ENCODE peak calls at places on chromosomes 12 and 14, in six cellular contexts. J is right atrium auricular region, M is fibroblast of the aortic adventitia, S is neural crest cell, D is fibroblast of lung, I is gastrocnemius medialis. K is an unnamed sample.

GRCh38 chr14:101628471-101628966 is 67.2 kb downstream of the DIO3 start:
- DNase-seq in J (peak; percentile 75), M (peak; percentile 61), S (peak; percentile 79), D (peak; percentile 68), I (peak; percentile 41), K (peak; percentile 86)

GRCh38 chr12:10385181-10385613 is 4.6 kb downstream of the KLRK1 start:
- DNase-seq in J (no peak), M (peak; percentile 64), S (no peak), D (peak; percentile 93), I (no peak), K (no peak)

GRCh38 chr14:64244279-64244678 is 49.9 kb downstream of the ESR2 start:
- DNase-seq in J (no peak), M (peak; percentile 53), S (no peak), D (peak; percentile 35), I (no peak), K (no peak)

GRCh38 chr14:49954171-49954631 is 61.3 kb downstream of the ARF6 start:
- DNase-seq in J (no peak), M (peak; percentile 37), S (no peak), D (peak; percentile 15), I (peak; percentile 11), K (no peak)

GRCh38 chr12:104643921-104644669 is 187.3 kb downstream of the CHST11 start:
- DNase-seq in J (no peak), M (no peak), S (no peak), D (no peak), I (no peak), K (no peak)

GRCh38 chr12:109609256-109609821 is 35.7 kb downstream of the MVK start:
- DNase-seq in J (no peak), M (no peak), S (no peak), D (no peak), I (no peak), K (no peak)

GRCh38 chr12:20486233-20486632 is 117.9 kb downstream of the PDE3A start:
- DNase-seq in J (no peak), M (no peak), S (no peak), D (peak; percentile 49), I (no peak), K (no peak)

GRCh38 chr14:100893228-100893601 is 10.3 kb downstream of the RTL1 start:
- DNase-seq in J (no peak), M (no peak), S (no peak), D (no peak), I (no peak), K (no peak)

GRCh38 chr14:49594347-49595089 is 4.2 kb upstream of the LRR1 start:
- DNase-seq in J (no peak), M (peak; percentile 76), S (no peak), D (peak; percentile 74), I (no peak), K (no peak)

DNA sequence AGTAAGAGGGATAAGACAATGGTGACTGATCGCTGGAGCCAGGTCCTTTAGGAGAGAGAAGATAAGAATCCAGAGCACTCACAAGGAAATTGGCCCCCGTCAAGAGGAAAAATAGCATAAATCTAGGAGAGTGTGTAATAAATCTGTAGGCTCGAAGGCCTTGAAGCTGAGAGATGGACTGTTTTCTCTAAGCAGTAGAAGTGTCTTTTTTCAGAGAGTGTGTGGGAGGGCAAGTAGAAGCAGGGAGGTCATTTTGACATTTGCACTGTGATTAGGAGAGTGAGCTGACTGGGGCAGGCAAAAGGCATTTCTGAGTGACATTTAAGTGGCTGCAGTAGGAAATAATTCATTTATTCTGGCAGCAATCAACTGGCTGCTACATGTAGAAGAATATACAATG is 78.0 kb upstream of the DDHD1 start:
- DNase-seq in J (no peak), M (no peak), S (no peak), D (no peak), I (no peak), K (no peak)
- TF ChIP-seq CTCF in J (no peak), M (no peak), S (no peak), D (no peak), I (no peak), K (no peak)

DNA sequence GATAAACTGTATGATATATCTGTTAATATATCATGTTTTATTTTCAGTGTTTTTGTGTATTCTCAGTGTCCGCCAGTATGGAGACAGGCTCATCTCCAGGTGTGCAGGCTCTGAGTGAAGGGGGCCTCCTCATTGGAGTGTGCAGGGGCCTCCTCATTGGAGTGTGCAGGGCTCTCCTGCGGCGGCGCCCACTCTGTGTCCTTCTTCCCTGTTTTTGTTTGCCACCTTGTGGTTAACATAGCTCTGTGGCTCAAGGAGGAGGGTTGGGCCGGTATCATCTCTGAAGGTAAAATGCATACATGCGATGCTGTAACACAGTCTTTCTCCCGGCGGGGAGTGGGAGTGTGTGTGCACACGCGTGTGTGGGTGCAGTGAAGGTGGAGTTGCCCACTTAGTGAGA is 429.5 kb downstream of the ZFP36L1 start:
- DNase-seq in J (no peak), M (no peak), S (peak; percentile 26), D (no peak), I (no peak), K (peak; percentile 33)
- TF ChIP-seq CTCF in J (no peak), M (no peak), S (no peak), D (no peak), I (no peak), K (peak; percentile 9)

GRCh38 chr14:90522585-90523191 is 125.9 kb downstream of the CALM1 start:
- DNase-seq in J (no peak), M (peak; percentile 22), S (no peak), D (no peak), I (peak; percentile 46), K (no peak)

GRCh38 chr14:90521121-90521929 is 124.5 kb downstream of the CALM1 start:
- DNase-seq in J (no peak), M (peak; percentile 13), S (no peak), D (no peak), I (no peak), K (no peak)

GRCh38 chr14:90523544-90523943 is 126.7 kb downstream of the CALM1 start:
- DNase-seq in J (no peak), M (peak; percentile 32), S (no peak), D (peak; percentile 27), I (no peak), K (no peak)

GRCh38 chr14:90521930-90522483 is 125.2 kb downstream of the CALM1 start:
- DNase-seq in J (no peak), M (no peak), S (no peak), D (no peak), I (no peak), K (no peak)

GRCh38 chr14:90523961-90524875 is 127.4 kb downstream of the CALM1 start:
- DNase-seq in J (no peak), M (no peak), S (no peak), D (no peak), I (no peak), K (no peak)
- TF ChIP-seq CTCF in J (no peak), M (no peak), S (no peak), D (no peak), I (no peak), K (no peak)

GRCh38 chr14:103541944-103542544 is 13.0 kb downstream of the TRMT61A start:
- DNase-seq in J (no peak), M (no peak), S (no peak), D (no peak), I (no peak), K (no peak)
- TF ChIP-seq CTCF in J (no peak), M (no peak), S (no peak), D (no peak), I (no peak), K (no peak)

GRCh38 chr12:124772467-124773170 is 91.0 kb downstream of the SCARB1 start:
- DNase-seq in J (no peak), M (peak; percentile 58), S (no peak), D (no peak), I (no peak), K (no peak)
- TF ChIP-seq CTCF in J (no peak), M (no peak), S (no peak), D (no peak), I (no peak), K (no peak)

GRCh38 chr14:23482814-23483128 is 13.3 kb downstream of the NGDN start:
- DNase-seq in J (no peak), M (no peak), S (no peak), D (no peak), I (no peak), K (no peak)

GRCh38 chr14:23485311-23485710 is 15.8 kb downstream of the NGDN start:
- DNase-seq in J (no peak), M (no peak), S (no peak), D (no peak), I (no peak), K (no peak)

GRCh38 chr14:23481362-23481970 is 12.0 kb downstream of the NGDN start:
- DNase-seq in J (no peak), M (peak; percentile 32), S (peak; percentile 22), D (peak; percentile 39), I (no peak), K (peak; percentile 52)

GRCh38 chr14:23481992-23482813 is 12.7 kb downstream of the NGDN start:
- DNase-seq in J (no peak), M (no peak), S (no peak), D (no peak), I (no peak), K (no peak)

GRCh38 chr14:23483216-23483854 is 13.8 kb downstream of the NGDN start:
- DNase-seq in J (no peak), M (no peak), S (peak; percentile 12), D (peak; percentile 9), I (no peak), K (peak; percentile 63)
- TF ChIP-seq CTCF in J (no peak), M (peak; percentile 34), S (peak; percentile 58), D (peak; percentile 48), I (no peak), K (peak; percentile 75)

GRCh38 chr12:81300454-81300853 is 222.6 kb downstream of the ACSS3 start:
- DNase-seq in J (no peak), M (no peak), S (no peak), D (no peak), I (no peak), K (no peak)
- TF ChIP-seq CTCF in J (no peak), M (no peak), S (no peak), D (no peak), I (no peak), K (no peak)

GRCh38 chr14:83120187-83120586 is 1586.5 kb upstream of the SEL1L start:
- DNase-seq in J (no peak), M (no peak), S (no peak), D (no peak), I (no peak), K (no peak)
- TF ChIP-seq CTCF in J (no peak), M (no peak), S (no peak), D (no peak), I (no peak), K (no peak)

K was measured in nephron progenitor cell.